ENCODE peak calls at places on chromosomes 5 and 9, in seven cellular contexts. Q is CD8-positive, alpha-beta memory T cell; V is effector memory CD4-positive, alpha-beta T cell; B is A549; W is MM.1S; S is mammary epithelial cell; T is GM23338. P is an unnamed sample. For H3K4me1, the result is how much of the 10 kb centered on the place peaks cover.

GRCh38 chr9:98215266-98215665 is 22.8 kb upstream of the CORO2A start:
- DNase-seq in Q (no peak), B (no peak), W (no peak), T (no peak), S (no peak), V (no peak), P (no peak)

GRCh38 chr5:74257645-74258328 is 382.7 kb downstream of the ENC1 start:
- DNase-seq in B (no peak), T (peak), V (no peak), Q (no peak), S (no peak), W (peak), P (no peak)

GRCh38 chr9:138082918-138083636 is 205.5 kb downstream of the CACNA1B start:
- DNase-seq in Q (no peak), S (no peak), V (no peak), B (no peak), W (no peak), T (no peak), P (no peak)

GRCh38 chr5:129460951-129461815 is 1.1 kb downstream of the ADAMTS19 start:
- DNase-seq in Q (no peak), B (peak), S (peak), W (peak), V (no peak), T (peak), P (no peak)

GRCh38 chr5:91977599-91977998 is 594.5 kb upstream of the ARRDC3 start:
- DNase-seq in S (no peak), T (no peak), Q (no peak), W (no peak), V (no peak), B (no peak), P (no peak)

GRCh38 chr5:14342306-14342705 is 199.2 kb downstream of the TRIO start:
- DNase-seq in S (no peak), V (no peak), B (no peak), T (no peak), Q (no peak), W (no peak), P (no peak)

GRCh38 chr5:32092938-32093812 is 80.9 kb downstream of the GOLPH3 start:
- DNase-seq in S (peak), W (peak), T (peak), V (peak), Q (peak), B (peak), P (peak)

GRCh38 chr5:176628406-176629228 is 1.7 kb downstream of the SNCB start:
- DNase-seq in T (no peak), V (no peak), B (no peak), S (peak), Q (no peak), W (no peak), P (no peak)

GRCh38 chr5:169637085-169637855 is at the start of gene DOCK2:
- DNase-seq in B (no peak), Q (peak), V (peak), S (no peak), W (peak), T (peak), P (peak)
- H3K27ac ChIP-seq in B (no peak), Q (peak), V (peak), S (no peak), W (peak), T (no peak), P (peak)

DNA sequence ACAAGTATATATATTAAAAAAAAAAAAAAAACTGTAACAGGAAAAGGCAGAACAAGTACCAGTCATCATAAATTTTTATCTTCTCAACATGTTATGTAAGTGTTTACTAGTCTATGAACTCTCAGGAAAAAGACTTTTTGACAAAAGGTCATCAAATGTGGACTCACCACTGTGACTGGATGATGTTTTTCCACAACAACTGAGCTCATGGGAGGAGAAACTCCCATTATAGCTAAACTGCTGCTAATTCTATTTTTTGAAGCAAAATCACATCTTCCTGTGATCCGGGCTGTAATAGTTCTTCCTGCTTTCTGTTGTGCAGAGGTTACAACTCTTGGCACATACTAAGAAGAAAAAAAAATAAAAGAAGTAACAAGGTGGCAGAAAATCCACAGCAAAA is 39.6 kb downstream of the POC5 start:
- DNase-seq in B (no peak), V (no peak), Q (no peak), S (no peak), W (no peak), T (no peak), P (no peak)
- H3K4me3 ChIP-seq in B (no peak), V (no peak), Q (no peak), S (no peak), W (no peak), T (no peak), P (no peak)

DNA sequence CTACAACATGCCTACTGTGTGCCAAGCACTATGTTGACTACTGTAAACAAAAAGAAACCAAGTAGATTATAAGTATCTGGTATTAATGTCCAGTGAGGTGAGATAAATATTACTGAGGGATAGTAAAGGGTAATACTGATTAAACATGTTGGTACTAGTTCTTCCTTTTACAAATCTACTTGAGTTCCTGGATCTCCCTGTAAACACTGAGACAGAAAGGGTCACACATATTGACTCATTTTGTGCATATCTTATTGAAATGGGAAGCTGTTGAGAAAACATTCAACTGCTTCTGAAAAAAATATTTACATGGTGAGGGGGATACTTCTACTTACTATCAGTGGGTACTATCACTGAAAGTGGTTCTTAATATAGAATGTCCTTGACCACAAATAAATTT is 24.3 kb downstream of the EFNA5 start:
- DNase-seq in T (no peak), Q (no peak), B (no peak), V (no peak), W (no peak), S (peak), P (no peak)
- H3K4me1 ChIP-seq in T (under half), Q (under half), B (under half), V (under half), W (under half), S (under half), P (under half)

DNA sequence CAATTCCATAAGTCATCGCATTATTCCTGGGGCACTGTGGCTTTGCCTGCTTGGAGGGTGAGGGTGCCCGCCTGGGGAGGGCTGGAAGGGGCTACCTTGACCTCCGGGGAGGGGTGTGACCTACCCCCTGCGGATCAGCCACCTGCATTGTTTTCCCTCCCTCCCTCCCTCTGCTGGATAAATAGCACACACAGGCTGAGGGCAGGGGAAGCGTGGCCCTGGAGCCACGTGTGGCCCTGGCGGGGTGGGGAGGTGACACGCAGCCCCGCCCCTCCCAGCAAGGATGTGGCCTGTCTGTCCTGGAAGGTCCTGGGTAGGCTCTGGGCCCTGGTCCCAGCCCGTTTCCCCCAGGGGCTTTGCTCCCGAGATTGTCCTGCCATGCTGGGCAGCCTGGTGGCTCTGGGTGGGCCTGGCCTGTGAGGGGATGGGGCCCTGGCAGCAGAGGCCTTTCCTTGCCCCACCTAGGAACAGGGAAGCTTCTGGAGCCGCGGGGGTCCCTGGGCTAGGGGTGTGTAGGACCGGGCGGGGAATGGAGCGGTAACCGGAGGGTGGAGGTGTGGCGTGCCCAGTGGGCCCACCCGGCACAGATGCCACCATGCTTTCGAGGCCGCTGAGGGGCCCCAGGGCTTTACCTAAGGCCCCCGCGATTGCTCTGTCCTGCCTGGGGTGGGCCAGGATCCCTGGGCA is 33.4 kb downstream of the RXRA start:
- DNase-seq in W (no peak), V (no peak), S (no peak), T (no peak), B (no peak), Q (no peak), P (no peak)
- H3K27ac ChIP-seq in W (no peak), V (no peak), S (no peak), T (no peak), B (peak), Q (no peak), P (no peak)

GRCh38 chr9:21160178-21160577 is 6.3 kb downstream of the IFNA21 start:
- DNase-seq in Q (no peak), S (peak), V (peak), W (peak), T (no peak), B (no peak), P (peak)
- H3K4me3 ChIP-seq in Q (no peak), S (no peak), V (no peak), W (no peak), T (no peak), B (no peak), P (peak)

GRCh38 chr5:1184163-1184470 is 17.3 kb upstream of the SLC6A19 start:
- DNase-seq in B (no peak), T (no peak), Q (no peak), W (no peak), V (no peak), S (no peak), P (peak)
- H3K4me1 ChIP-seq in B (under half), T (under half), Q (under half), W (under half), V (under half), S (under half), P (under half)

GRCh38 chr9:2027761-2028160 is 12.6 kb downstream of the SMARCA2 start:
- DNase-seq in W (no peak), S (no peak), V (no peak), B (no peak), T (no peak), Q (no peak), P (no peak)

GRCh38 chr9:2024888-2025781 is 10.0 kb downstream of the SMARCA2 start:
- DNase-seq in T (peak), S (no peak), V (no peak), Q (no peak), B (no peak), W (no peak), P (no peak)

GRCh38 chr9:2028888-2029287 is 13.7 kb downstream of the SMARCA2 start:
- DNase-seq in V (no peak), B (no peak), W (no peak), S (no peak), Q (no peak), T (no peak), P (no peak)

GRCh38 chr9:2026181-2026580 is 11.0 kb downstream of the SMARCA2 start:
- DNase-seq in V (no peak), T (no peak), B (no peak), W (no peak), Q (no peak), S (no peak), P (no peak)

GRCh38 chr9:2026598-2026997 is 11.5 kb downstream of the SMARCA2 start:
- DNase-seq in W (no peak), T (no peak), B (no peak), V (no peak), Q (no peak), S (no peak), P (no peak)
- H3K27ac ChIP-seq in W (no peak), T (no peak), B (no peak), V (no peak), Q (peak), S (no peak), P (no peak)

GRCh38 chr9:88965473-88965872 is 25.8 kb upstream of the S1PR3 start:
- DNase-seq in B (no peak), T (no peak), S (no peak), Q (no peak), V (no peak), W (no peak), P (no peak)
- H3K4me3 ChIP-seq in B (no peak), T (no peak), S (no peak), Q (no peak), V (no peak), W (no peak), P (no peak)

GRCh38 chr5:119328753-119329602 is 26.8 kb upstream of the TNFAIP8 start:
- DNase-seq in W (no peak), V (peak), S (no peak), Q (peak), B (no peak), T (no peak), P (peak)
- H3K4me1 ChIP-seq in W (under half), V (half or more), S (under half), Q (half or more), B (half or more), T (under half), P (half or more)

GRCh38 chr9:35948901-35949318 is 9.0 kb downstream of the OR2S2 start:
- DNase-seq in V (no peak), B (no peak), Q (no peak), T (peak), S (no peak), W (no peak), P (no peak)

GRCh38 chr9:35951736-35952135 is 6.2 kb downstream of the OR2S2 start:
- DNase-seq in V (no peak), S (peak), T (no peak), Q (no peak), W (no peak), B (peak), P (no peak)

GRCh38 chr9:35945341-35946018 is 12.5 kb downstream of the OR2S2 start:
- DNase-seq in W (peak), Q (peak), B (peak), T (peak), V (peak), S (peak), P (peak)

GRCh38 chr9:35952526-35953191 is 5.3 kb downstream of the OR2S2 start:
- DNase-seq in W (no peak), B (no peak), V (no peak), S (no peak), T (no peak), Q (no peak), P (no peak)

DNA sequence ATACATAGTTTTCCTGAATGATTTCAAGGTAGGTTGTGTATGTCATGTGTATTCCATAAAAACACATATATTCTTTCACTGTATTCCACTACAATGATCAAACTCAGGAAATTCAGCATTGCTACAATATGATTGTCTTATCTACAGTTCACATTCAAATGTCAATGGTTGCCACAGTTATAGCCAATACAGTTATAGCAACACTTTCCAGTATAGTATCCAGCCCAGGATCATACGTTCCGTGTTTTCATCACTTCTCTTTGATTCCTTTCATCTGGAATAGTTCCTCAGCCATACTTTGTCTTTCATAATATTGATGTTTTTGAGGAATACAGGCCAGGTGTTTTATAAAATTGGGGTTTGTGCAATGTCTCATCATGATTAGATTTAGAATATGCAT is 9.5 kb downstream of the OR2S2 start:
- DNase-seq in S (no peak), Q (no peak), B (no peak), W (no peak), T (no peak), V (no peak), P (no peak)
- H3K27ac ChIP-seq in S (no peak), Q (no peak), B (no peak), W (no peak), T (no peak), V (no peak), P (no peak)

P was measured in naive thymus-derived CD4-positive, alpha-beta T cell.